ENCODE peak calls at places on chromosomes 16 and 17, in nine cellular contexts. V is neural progenitor cell, R is GM23338, C is lower lobe of right lung, H is A673, F is kidney epithelial cell, W is psoas muscle, G is MM.1S, N is GM23248. M is an unnamed sample.

GRCh38 chr17:29933379-29933778 is 3.4 kb upstream of the SSH2 start:
- DNase-seq in V (peak; percentile 50), R (peak; percentile 69), C (no peak), H (peak; percentile 51), F (no peak), W (no peak), G (no peak), N (peak; percentile 50), M (peak; percentile 29)

GRCh38 chr16:87132361-87133014 is 184.7 kb downstream of the C16orf95 start:
- DNase-seq in V (peak; percentile 88), R (no peak), C (no peak), H (no peak), F (no peak), W (no peak), G (no peak), N (peak; percentile 81), M (peak; percentile 33)

GRCh38 chr17:10196936-10197335 is 1.5 kb downstream of the GAS7 start:
- DNase-seq in V (no peak), R (no peak), C (no peak), H (no peak), F (no peak), W (no peak), G (no peak), N (peak; percentile 55), M (no peak)

GRCh38 chr16:86824751-86825310 is 246.5 kb downstream of the FOXL1 start:
- DNase-seq in V (no peak), R (peak; percentile 22), C (no peak), H (no peak), F (peak; percentile 43), W (no peak), G (no peak), N (no peak), M (no peak)

GRCh38 chr17:8153550-8153956 is 1.3 kb upstream of the PER1 start:
- DNase-seq in V (peak; percentile 41), R (peak; percentile 38), C (peak; percentile 81), H (peak; percentile 89), F (peak; percentile 95), W (peak; percentile 88), G (no peak), N (peak; percentile 100), M (peak; percentile 47)

GRCh38 chr16:89020925-89021595 is 44.1 kb upstream of the CBFA2T3 start:
- DNase-seq in V (no peak), R (no peak), C (no peak), H (no peak), F (no peak), W (no peak), G (no peak), N (no peak), M (no peak)

GRCh38 chr17:40633871-40634270 is 13.7 kb downstream of the SMARCE1 start:
- DNase-seq in V (no peak), R (no peak), C (no peak), H (no peak), F (no peak), W (no peak), G (no peak), N (peak; percentile 18), M (no peak)

GRCh38 chr17:7228920-7229319 is 5.4 kb downstream of the DVL2 start:
- DNase-seq in V (no peak), R (no peak), C (no peak), H (no peak), F (no peak), W (no peak), G (no peak), N (no peak), M (no peak)

GRCh38 chr17:65332375-65332774 is 195.2 kb downstream of the RGS9 start:
- DNase-seq in V (no peak), R (peak; percentile 37), C (no peak), H (no peak), F (no peak), W (no peak), G (no peak), N (peak; percentile 90), M (peak; percentile 35)

GRCh38 chr17:67990909-67991308 is 5.4 kb downstream of the C17orf58 start:
- DNase-seq in V (no peak), R (no peak), C (no peak), H (no peak), F (no peak), W (no peak), G (no peak), N (no peak), M (no peak)

GRCh38 chr17:17028059-17028877 is 14.0 kb upstream of the MPRIP start:
- DNase-seq in V (peak; percentile 89), R (peak; percentile 69), C (peak; percentile 92), H (no peak), F (peak; percentile 88), W (peak; percentile 81), G (no peak), N (peak; percentile 94), M (peak; percentile 82)

GRCh38 chr16:2466667-2467300 is 4.3 kb upstream of the NTN3 start:
- DNase-seq in V (no peak), R (no peak), C (no peak), H (no peak), F (no peak), W (no peak), G (no peak), N (no peak), M (peak; percentile 71)

GRCh38 chr16:2465653-2466415 is 5.3 kb upstream of the NTN3 start:
- DNase-seq in V (peak; percentile 57), R (peak; percentile 75), C (no peak), H (peak; percentile 58), F (no peak), W (no peak), G (no peak), N (peak; percentile 34), M (peak; percentile 78)

GRCh38 chr16:2468725-2469398 is 2.2 kb upstream of the NTN3 start:
- DNase-seq in V (peak; percentile 47), R (peak; percentile 42), C (no peak), H (peak; percentile 65), F (no peak), W (no peak), G (no peak), N (no peak), M (peak; percentile 87)

GRCh38 chr16:2468142-2468724 is 2.9 kb upstream of the NTN3 start:
- DNase-seq in V (peak; percentile 62), R (peak; percentile 63), C (no peak), H (peak; percentile 64), F (no peak), W (no peak), G (no peak), N (peak; percentile 59), M (peak; percentile 84)

GRCh38 chr16:2467301-2468141 is 3.6 kb upstream of the NTN3 start:
- DNase-seq in V (peak; percentile 84), R (peak; percentile 83), C (peak; percentile 77), H (peak; percentile 93), F (no peak), W (peak; percentile 89), G (no peak), N (peak; percentile 93), M (peak; percentile 95)
- H3K4me3 ChIP-seq in V (peak overlapping the region; percentile 47), R (peak overlapping the region; percentile 71), C (peak overlapping the region; percentile 48), H (peak overlapping the region; percentile 48), F (peak overlapping the region; percentile 37), W (peak overlapping the region; percentile 75), G (peak overlapping the region; percentile 54), N (peak overlapping the region; percentile 66), M (peak overlapping the region; percentile 52)

DNA sequence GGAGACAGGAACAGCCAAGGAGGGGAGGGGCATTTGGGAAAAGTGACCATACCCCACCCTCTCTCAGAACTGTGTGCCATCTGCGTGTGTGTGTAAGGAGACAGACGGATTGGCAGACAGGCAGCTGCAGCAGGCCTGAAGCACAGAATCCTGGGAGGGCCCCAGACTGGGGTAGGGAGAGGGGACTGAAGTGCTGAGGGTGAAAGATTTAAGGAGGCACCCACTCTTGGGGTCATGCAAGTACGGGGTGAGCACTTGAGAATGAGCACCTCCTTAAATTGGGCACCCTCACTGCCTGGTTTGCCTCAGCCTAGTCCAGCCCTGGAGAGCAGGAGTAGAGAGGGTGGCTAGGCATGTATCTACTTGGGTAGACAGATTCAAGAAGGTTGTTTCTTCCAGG is 154.1 kb upstream of the CDC42EP4 start:
- DNase-seq in V (no peak), R (no peak), C (no peak), H (peak; percentile 64), F (no peak), W (no peak), G (no peak), N (no peak), M (peak; percentile 20)
- H3K27me3 ChIP-seq in V (no peaks in the 10 kb centered on the region), R (no peaks in the 10 kb centered on the region), C (no peaks in the 10 kb centered on the region), H (no peaks in the 10 kb centered on the region), F (no peaks in the 10 kb centered on the region), W (no peaks in the 10 kb centered on the region), G (peaks cover 55% of the 10 kb centered on the region), N (no peaks in the 10 kb centered on the region), M (no peaks in the 10 kb centered on the region)

DNA sequence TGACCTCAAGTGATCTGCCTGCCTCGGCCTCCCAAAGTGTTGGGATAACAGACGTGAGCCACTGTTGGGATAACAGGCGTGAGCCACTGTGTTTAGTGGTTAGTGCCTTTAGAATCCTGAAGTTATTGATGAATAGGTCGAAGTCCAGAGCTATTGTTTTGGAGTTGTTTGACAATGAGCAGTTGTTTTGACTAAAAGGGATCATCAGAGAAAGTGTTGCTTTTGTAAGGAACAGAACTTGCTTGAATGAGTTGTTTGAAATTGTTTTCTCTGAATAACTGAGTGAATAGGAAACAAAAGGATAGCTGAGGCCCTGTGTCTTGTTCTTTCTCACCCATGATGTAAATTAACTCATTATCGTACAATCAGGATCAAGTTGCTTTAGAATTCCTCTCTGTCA is 46.6 kb downstream of the PRPSAP2 start:
- DNase-seq in V (no peak), R (no peak), C (no peak), H (no peak), F (no peak), W (no peak), G (no peak), N (no peak), M (no peak)
- H3K36me3 ChIP-seq in V (peaks cover 12% of the 10 kb centered on the region), R (peaks cover 7% of the 10 kb centered on the region), C (peaks cover 33% of the 10 kb centered on the region), H (peaks cover 11% of the 10 kb centered on the region), F (peaks cover 2% of the 10 kb centered on the region), W (peaks cover 53% of the 10 kb centered on the region), G (no peaks in the 10 kb centered on the region), N (no peaks in the 10 kb centered on the region), M (peaks cover 3% of the 10 kb centered on the region)

DNA sequence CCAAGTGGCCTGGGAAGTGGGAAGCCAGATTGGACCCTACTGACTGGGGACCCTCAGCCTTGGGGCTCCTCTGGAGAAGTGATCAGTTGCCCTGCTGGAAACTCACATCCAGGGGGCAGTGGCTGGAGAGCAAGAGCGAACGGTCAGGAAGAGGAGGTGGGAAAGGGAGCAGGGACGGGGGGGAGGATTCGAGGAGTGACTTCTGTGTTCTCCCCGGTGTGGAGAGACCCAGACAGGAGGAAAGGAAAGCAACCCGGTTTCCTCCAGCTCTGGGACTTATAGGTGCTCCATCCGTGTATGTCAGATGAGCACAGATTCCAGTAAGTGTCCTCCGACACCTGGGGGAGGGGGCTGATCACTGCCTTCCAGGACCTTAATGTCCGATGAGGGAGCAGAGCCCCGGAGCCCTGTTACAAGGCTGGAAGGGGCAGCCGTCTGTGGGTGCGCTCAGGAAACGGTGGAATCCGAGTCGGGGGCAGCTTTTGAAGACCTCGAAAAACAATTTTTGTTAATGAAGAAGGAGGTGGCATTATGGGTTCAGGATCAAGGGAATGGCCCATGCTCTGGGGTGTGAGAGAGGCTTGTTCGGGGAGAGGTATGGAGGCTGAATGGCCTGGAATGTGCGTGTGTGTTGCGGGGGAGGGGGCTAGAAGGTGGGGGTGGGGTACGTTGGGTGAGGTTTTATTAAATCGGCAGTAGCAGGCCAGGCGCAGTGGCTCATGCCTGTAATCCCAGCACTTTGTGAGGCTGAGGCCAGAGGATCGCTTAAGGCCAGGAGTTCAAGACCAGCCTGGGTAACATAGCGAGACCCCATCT is 34.8 kb upstream of the NDRG4 start:
- DNase-seq in V (peak; percentile 69), R (peak; percentile 80), C (no peak), H (no peak), F (no peak), W (no peak), G (no peak), N (no peak), M (peak; percentile 90)
- H3K4me3 ChIP-seq in V (peak overlapping the region; percentile 88), R (peak overlapping the region; percentile 68), C (peak overlapping the region; percentile 58), H (peak overlapping the region; percentile 44), F (no peak overlapping the region), W (peak overlapping the region; percentile 63), G (no peak overlapping the region), N (no peak overlapping the region), M (peak overlapping the region; percentile 60)

GRCh38 chr16:711548-712320 is 3.2 kb upstream of the METRN start:
- DNase-seq in V (peak; percentile 91), R (peak; percentile 87), C (peak; percentile 87), H (peak; percentile 72), F (no peak), W (peak; percentile 91), G (peak; percentile 63), N (peak; percentile 80), M (peak; percentile 99)
- H3K27me3 ChIP-seq in V (peaks cover 79% of the 10 kb centered on the region), R (peaks cover 71% of the 10 kb centered on the region), C (peaks cover 58% of the 10 kb centered on the region), H (peaks cover 30% of the 10 kb centered on the region), F (peaks cover 47% of the 10 kb centered on the region), W (peaks cover 45% of the 10 kb centered on the region), G (peaks cover 46% of the 10 kb centered on the region), N (peaks cover 17% of the 10 kb centered on the region), M (peaks cover 57% of the 10 kb centered on the region)

M was measured in H7.